ENCODE peak calls at places on chromosomes 12 and 14, in five cellular contexts. One of them, this sample, is unnamed.

GRCh38 chr14:105419305-105420091 is at the start of gene MTA1:
- DNase-seq in HFFc6: no peak
- DNase-seq in progenitor cell of endocrine pancreas: no peak
- DNase-seq in heart left ventricle: peak; percentile 75
- DNase-seq in fibroblast of pulmonary artery: no peak
- DNase-seq in this sample: no peak

GRCh38 chr14:60275932-60276331 is 26.9 kb downstream of the PPM1A start:
- DNase-seq in HFFc6: no peak
- DNase-seq in progenitor cell of endocrine pancreas: no peak
- DNase-seq in heart left ventricle: no peak
- DNase-seq in fibroblast of pulmonary artery: peak; percentile 66
- DNase-seq in this sample: no peak

GRCh38 chr12:78470354-78471195 is 394.0 kb upstream of the SYT1 start:
- DNase-seq in HFFc6: peak; percentile 46
- DNase-seq in progenitor cell of endocrine pancreas: no peak
- DNase-seq in heart left ventricle: no peak
- DNase-seq in fibroblast of pulmonary artery: peak; percentile 66
- DNase-seq in this sample: no peak

GRCh38 chr12:124542021-124542941 is 25.1 kb downstream of the NCOR2 start:
- DNase-seq in HFFc6: no peak
- DNase-seq in progenitor cell of endocrine pancreas: no peak
- DNase-seq in heart left ventricle: no peak
- DNase-seq in fibroblast of pulmonary artery: no peak
- DNase-seq in this sample: no peak

GRCh38 chr14:60196291-60196690 is 31.1 kb upstream of the DHRS7 start:
- DNase-seq in HFFc6: peak; percentile 44
- DNase-seq in progenitor cell of endocrine pancreas: no peak
- DNase-seq in heart left ventricle: no peak
- DNase-seq in fibroblast of pulmonary artery: no peak
- DNase-seq in this sample: no peak

GRCh38 chr12:68617160-68617926 is 6.6 kb downstream of the RAP1B start:
- DNase-seq in HFFc6: peak; percentile 41
- DNase-seq in progenitor cell of endocrine pancreas: no peak
- DNase-seq in heart left ventricle: no peak
- DNase-seq in fibroblast of pulmonary artery: peak; percentile 68
- DNase-seq in this sample: no peak

GRCh38 chr12:75437564-75437963 is 43.0 kb upstream of the GLIPR1 start:
- DNase-seq in HFFc6: peak; percentile 43
- DNase-seq in progenitor cell of endocrine pancreas: no peak
- DNase-seq in heart left ventricle: no peak
- DNase-seq in fibroblast of pulmonary artery: peak; percentile 73
- DNase-seq in this sample: no peak

GRCh38 chr14:95026851-95027463 is 130.4 kb downstream of the DICER1 start:
- DNase-seq in HFFc6: no peak
- DNase-seq in progenitor cell of endocrine pancreas: no peak
- DNase-seq in heart left ventricle: no peak
- DNase-seq in fibroblast of pulmonary artery: no peak
- DNase-seq in this sample: no peak

GRCh38 chr12:124861492-124861891 is 2.2 kb downstream of the SCARB1 start:
- DNase-seq in HFFc6: no peak
- DNase-seq in progenitor cell of endocrine pancreas: no peak
- DNase-seq in heart left ventricle: peak; percentile 78
- DNase-seq in fibroblast of pulmonary artery: peak; percentile 75
- DNase-seq in this sample: no peak

GRCh38 chr12:90390947-90391346 is 564.0 kb downstream of the CCER1 start:
- DNase-seq in HFFc6: no peak
- DNase-seq in progenitor cell of endocrine pancreas: no peak
- DNase-seq in heart left ventricle: no peak
- DNase-seq in fibroblast of pulmonary artery: no peak
- DNase-seq in this sample: no peak

GRCh38 chr12:54411398-54412241 is 7.4 kb downstream of the ITGA5 start:
- DNase-seq in HFFc6: peak; percentile 99
- DNase-seq in progenitor cell of endocrine pancreas: no peak
- DNase-seq in heart left ventricle: peak; percentile 77
- DNase-seq in fibroblast of pulmonary artery: peak; percentile 90
- DNase-seq in this sample: no peak

GRCh38 chr14:55832122-55832911 is 252.3 kb downstream of the KTN1 start:
- DNase-seq in HFFc6: no peak
- DNase-seq in progenitor cell of endocrine pancreas: no peak
- DNase-seq in heart left ventricle: no peak
- DNase-seq in fibroblast of pulmonary artery: peak; percentile 37
- DNase-seq in this sample: no peak

GRCh38 chr12:13275366-13275765 is 78.8 kb downstream of the EMP1 start:
- DNase-seq in HFFc6: no peak
- DNase-seq in progenitor cell of endocrine pancreas: no peak
- DNase-seq in heart left ventricle: no peak
- DNase-seq in fibroblast of pulmonary artery: no peak
- DNase-seq in this sample: no peak

GRCh38 chr12:49824416-49824815 is 3.8 kb downstream of the NCKAP5L start:
- DNase-seq in HFFc6: no peak
- DNase-seq in progenitor cell of endocrine pancreas: no peak
- DNase-seq in heart left ventricle: no peak
- DNase-seq in fibroblast of pulmonary artery: no peak
- DNase-seq in this sample: no peak

GRCh38 chr12:49825971-49826421 is 2.2 kb downstream of the NCKAP5L start:
- DNase-seq in HFFc6: no peak
- DNase-seq in progenitor cell of endocrine pancreas: no peak
- DNase-seq in heart left ventricle: no peak
- DNase-seq in fibroblast of pulmonary artery: no peak
- DNase-seq in this sample: no peak

GRCh38 chr12:49825360-49825970 is 2.7 kb downstream of the NCKAP5L start:
- DNase-seq in HFFc6: peak; percentile 48
- DNase-seq in progenitor cell of endocrine pancreas: no peak
- DNase-seq in heart left ventricle: peak; percentile 76
- DNase-seq in fibroblast of pulmonary artery: peak; percentile 42
- DNase-seq in this sample: no peak

GRCh38 chr12:49823951-49824350 is 4.3 kb downstream of the NCKAP5L start:
- DNase-seq in HFFc6: no peak
- DNase-seq in progenitor cell of endocrine pancreas: no peak
- DNase-seq in heart left ventricle: no peak
- DNase-seq in fibroblast of pulmonary artery: no peak
- DNase-seq in this sample: no peak

GRCh38 chr12:49824886-49825285 is 3.3 kb downstream of the NCKAP5L start:
- DNase-seq in HFFc6: peak; percentile 63
- DNase-seq in progenitor cell of endocrine pancreas: no peak
- DNase-seq in heart left ventricle: no peak
- DNase-seq in fibroblast of pulmonary artery: peak; percentile 65
- DNase-seq in this sample: no peak
- TF ChIP-seq CTCF in HFFc6: no peak
- TF ChIP-seq CTCF in progenitor cell of endocrine pancreas: no peak
- TF ChIP-seq CTCF in heart left ventricle: no peak
- TF ChIP-seq CTCF in fibroblast of pulmonary artery: no peak
- TF ChIP-seq CTCF in this sample: no peak

DNA sequence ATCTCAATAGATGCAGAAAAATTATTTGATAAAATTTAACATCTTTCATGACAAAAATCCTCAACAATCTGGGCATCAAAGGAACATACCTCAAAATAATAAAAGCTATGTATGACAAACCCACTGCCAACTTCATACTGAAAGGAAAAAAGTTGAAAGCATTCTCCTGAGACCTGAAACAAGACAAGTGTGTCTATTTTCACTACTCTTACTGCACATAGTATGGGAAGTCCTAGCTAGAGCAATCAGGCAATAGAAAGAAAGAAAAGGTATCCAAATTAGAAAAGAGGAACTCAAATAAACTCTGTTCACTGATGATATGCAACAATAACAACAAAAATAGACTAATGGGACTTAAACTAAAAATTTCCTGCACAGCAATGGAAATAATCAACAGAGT is 90.1 kb downstream of the SLCO1B1 start:
- DNase-seq in HFFc6: no peak
- DNase-seq in progenitor cell of endocrine pancreas: no peak
- DNase-seq in heart left ventricle: no peak
- DNase-seq in fibroblast of pulmonary artery: no peak
- DNase-seq in this sample: no peak
- TF ChIP-seq CTCF in HFFc6: no peak
- TF ChIP-seq CTCF in progenitor cell of endocrine pancreas: no peak
- TF ChIP-seq CTCF in heart left ventricle: no peak
- TF ChIP-seq CTCF in fibroblast of pulmonary artery: no peak
- TF ChIP-seq CTCF in this sample: no peak

DNA sequence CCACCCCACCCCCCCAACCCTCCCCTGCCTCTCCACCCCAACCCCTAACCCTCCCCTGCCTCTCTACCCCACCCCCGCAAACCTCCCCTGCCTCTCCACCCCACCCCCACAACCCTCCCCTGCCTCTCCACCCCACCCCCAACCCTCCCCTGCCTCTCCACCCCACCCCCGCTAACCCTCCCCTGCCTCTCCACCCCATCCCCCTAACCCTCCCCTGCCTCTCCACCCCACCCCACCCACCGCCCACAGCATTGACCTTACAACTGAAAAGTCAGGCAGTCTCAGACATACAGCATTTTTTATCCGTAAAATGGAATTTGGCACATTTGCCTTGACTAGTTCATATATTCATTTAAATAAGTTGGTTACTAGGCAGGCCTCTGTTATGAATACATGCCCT is 38.6 kb upstream of the ACTN1 start:
- DNase-seq in HFFc6: no peak
- DNase-seq in progenitor cell of endocrine pancreas: no peak
- DNase-seq in heart left ventricle: no peak
- DNase-seq in fibroblast of pulmonary artery: no peak
- DNase-seq in this sample: no peak
- TF ChIP-seq CTCF in HFFc6: no peak
- TF ChIP-seq CTCF in progenitor cell of endocrine pancreas: no peak
- TF ChIP-seq CTCF in heart left ventricle: no peak
- TF ChIP-seq CTCF in fibroblast of pulmonary artery: no peak
- TF ChIP-seq CTCF in this sample: no peak

GRCh38 chr12:39692258-39692853 is 72.8 kb upstream of the ABCD2 start:
- DNase-seq in HFFc6: no peak
- DNase-seq in progenitor cell of endocrine pancreas: no peak
- DNase-seq in heart left ventricle: no peak
- DNase-seq in fibroblast of pulmonary artery: peak; percentile 42
- DNase-seq in this sample: no peak
- TF ChIP-seq CTCF in HFFc6: peak; percentile 65
- TF ChIP-seq CTCF in progenitor cell of endocrine pancreas: peak; percentile 51
- TF ChIP-seq CTCF in heart left ventricle: peak; percentile 22
- TF ChIP-seq CTCF in fibroblast of pulmonary artery: peak; percentile 32
- TF ChIP-seq CTCF in this sample: no peak

DNA sequence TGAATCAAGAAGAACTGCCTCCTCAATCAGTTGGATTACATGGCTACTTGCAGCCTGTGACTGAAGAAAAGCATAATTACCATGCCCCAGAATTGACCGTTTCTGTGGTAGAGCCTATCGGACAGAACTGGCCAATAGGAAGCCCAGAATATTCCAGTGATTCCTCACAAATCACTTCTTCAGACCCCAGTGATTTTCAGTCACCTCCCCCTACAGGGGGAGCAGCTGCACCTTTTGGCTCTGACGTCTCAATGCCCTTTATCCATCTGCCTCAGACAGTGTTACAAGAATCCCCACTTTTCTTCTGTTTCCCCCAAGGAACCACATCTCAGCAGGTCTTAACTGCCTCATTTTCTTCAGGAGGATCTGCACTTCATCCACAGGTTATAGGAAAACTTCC is 80.8 kb downstream of the RAD52 start:
- DNase-seq in HFFc6: no peak
- DNase-seq in progenitor cell of endocrine pancreas: no peak
- DNase-seq in heart left ventricle: no peak
- DNase-seq in fibroblast of pulmonary artery: no peak
- DNase-seq in this sample: no peak
- TF ChIP-seq CTCF in HFFc6: no peak
- TF ChIP-seq CTCF in progenitor cell of endocrine pancreas: peak; percentile 37
- TF ChIP-seq CTCF in heart left ventricle: no peak
- TF ChIP-seq CTCF in fibroblast of pulmonary artery: no peak
- TF ChIP-seq CTCF in this sample: no peak

GRCh38 chr12:92928962-92929915 is at the start of gene EEA1:
- DNase-seq in HFFc6: peak; percentile 96
- DNase-seq in progenitor cell of endocrine pancreas: peak; percentile 91
- DNase-seq in heart left ventricle: peak; percentile 99
- DNase-seq in fibroblast of pulmonary artery: peak; percentile 96
- DNase-seq in this sample: peak; percentile 78
- TF ChIP-seq CTCF in HFFc6: peak; percentile 56
- TF ChIP-seq CTCF in progenitor cell of endocrine pancreas: peak; percentile 18
- TF ChIP-seq CTCF in heart left ventricle: no peak
- TF ChIP-seq CTCF in fibroblast of pulmonary artery: no peak
- TF ChIP-seq CTCF in this sample: no peak